ENCODE peak calls at places on chromosomes 11 and 22, in seven cellular contexts. B, P, R, V, Y, X and H are unnamed samples.

GRCh38 chr11:134025086-134025437 is 43.8 kb upstream of the JAM3 start:
- DNase-seq in B (no peak), P (no peak), R (no peak), V (no peak), Y (peak), X (no peak), H (no peak)

GRCh38 chr11:35598254-35599125 is 19.8 kb upstream of the FJX1 start:
- DNase-seq in B (peak), P (no peak), R (no peak), V (no peak), Y (no peak), X (no peak), H (no peak)

GRCh38 chr11:112292188-112292587 is 31.5 kb upstream of the PLET1 start:
- DNase-seq in B (no peak), P (no peak), R (no peak), V (no peak), Y (no peak), X (no peak), H (no peak)

GRCh38 chr11:832529-833113 is at the start of gene CD151:
- DNase-seq in B (peak), P (no peak), R (peak), V (no peak), Y (no peak), X (no peak), H (no peak)

GRCh38 chr11:114774599-114775365 is 96.5 kb downstream of the NXPE2 start:
- DNase-seq in B (no peak), P (no peak), R (peak), V (peak), Y (no peak), X (no peak), H (no peak)

GRCh38 chr22:29003975-29004646 is 57.5 kb downstream of the C22orf31 start:
- DNase-seq in B (peak), P (no peak), R (no peak), V (no peak), Y (no peak), X (no peak), H (no peak)

GRCh38 chr11:113174862-113175261 is 139.5 kb upstream of the TTC12 start:
- DNase-seq in B (no peak), P (no peak), R (no peak), V (peak), Y (no peak), X (no peak), H (no peak)

GRCh38 chr11:8263769-8264410 is at the start of gene LMO1:
- DNase-seq in B (peak), P (peak), R (peak), V (peak), Y (peak), X (peak), H (peak)

GRCh38 chr11:115193931-115194797 is 310.1 kb downstream of the CADM1 start:
- DNase-seq in B (no peak), P (no peak), R (no peak), V (no peak), Y (no peak), X (no peak), H (no peak)

GRCh38 chr22:26429458-26430238 is 588 bp downstream of the ASPHD2 start:
- DNase-seq in B (no peak), P (no peak), R (no peak), V (no peak), Y (peak), X (no peak), H (no peak)